ENCODE peak calls at places on chromosome 10, in nine cellular contexts. U is fibroblast of the aortic adventitia, E is PC-3, K is small intestine, B is heart left ventricle, P is foreskin fibroblast, G is HepG2, X is psoas muscle, R is thoracic aorta. J is an unnamed sample.

GRCh38 chr10:44827431-44828006 is 83.6 kb upstream of the TMEM72 start:
- DNase-seq in B (peak; percentile 55), E (no peak), P (no peak), G (peak; percentile 50), R (no peak), U (no peak), X (no peak), K (no peak), J (no peak)

GRCh38 chr10:63593576-63593975 is 72.4 kb downstream of the REEP3 start:
- DNase-seq in K (no peak), X (no peak), B (no peak), P (peak; percentile 69), U (peak; percentile 85), R (no peak), E (no peak), G (no peak), J (no peak)

GRCh38 chr10:63129888-63130287 is 3.2 kb upstream of the NRBF2 start:
- DNase-seq in B (no peak), R (no peak), G (no peak), K (no peak), U (peak; percentile 6), X (no peak), E (no peak), P (no peak), J (no peak)

GRCh38 chr10:49609283-49610014 is 661 bp upstream of the SLC18A3 start:
- DNase-seq in E (no peak), X (peak; percentile 39), R (no peak), U (no peak), K (no peak), B (no peak), P (no peak), G (no peak), J (no peak)

GRCh38 chr10:102449321-102450123 is 1.8 kb downstream of the C10orf95 start:
- DNase-seq in X (peak; percentile 73), E (peak; percentile 73), K (peak; percentile 91), G (peak; percentile 76), P (peak; percentile 75), R (no peak), B (peak; percentile 55), U (peak; percentile 37), J (peak; percentile 89)

GRCh38 chr10:33808475-33808874 is 474.0 kb upstream of the NRP1 start:
- DNase-seq in K (no peak), B (no peak), G (no peak), E (no peak), R (no peak), P (peak; percentile 73), U (no peak), X (peak; percentile 57), J (no peak)

GRCh38 chr10:100413206-100413605 is 49.6 kb upstream of the WNT8B start:
- DNase-seq in U (no peak), R (no peak), G (no peak), B (no peak), E (no peak), K (no peak), P (no peak), X (no peak), J (no peak)

GRCh38 chr10:19629559-19629958 is 186.7 kb upstream of the PLXDC2 start:
- DNase-seq in G (no peak), X (peak; percentile 75), E (no peak), K (no peak), B (peak; percentile 74), R (peak; percentile 31), P (peak; percentile 20), U (peak; percentile 63), J (no peak)

GRCh38 chr10:49512121-49512809 is 26.7 kb downstream of the ERCC6 start:
- DNase-seq in X (no peak), G (peak; percentile 16), E (peak; percentile 72), P (peak; percentile 35), U (peak; percentile 46), K (peak; percentile 23), B (no peak), R (no peak), J (peak; percentile 39)

GRCh38 chr10:61066661-61067353 is 122.8 kb upstream of the RHOBTB1 start:
- DNase-seq in B (no peak), U (peak; percentile 10), P (no peak), X (no peak), E (no peak), G (peak; percentile 97), K (no peak), R (no peak), J (no peak)

GRCh38 chr10:25257646-25258045 is 82.8 kb downstream of the GPR158 start:
- DNase-seq in R (no peak), X (no peak), U (no peak), B (no peak), P (no peak), K (no peak), G (no peak), E (no peak), J (no peak)

GRCh38 chr10:76352300-76352699 is 920.9 kb downstream of the LRMDA start:
- DNase-seq in K (no peak), G (no peak), R (no peak), X (no peak), U (peak; percentile 77), E (peak; percentile 100), P (peak; percentile 94), B (no peak), J (no peak)

GRCh38 chr10:7550038-7550437 is 116.7 kb downstream of the ITIH5 start:
- DNase-seq in U (no peak), G (no peak), E (no peak), P (no peak), B (no peak), X (no peak), K (no peak), R (no peak), J (no peak)

GRCh38 chr10:124565565-124566221 is 104.1 kb downstream of the LHPP start:
- DNase-seq in R (no peak), U (no peak), X (peak; percentile 93), G (peak; percentile 69), E (peak; percentile 16), K (peak; percentile 34), P (peak; percentile 48), B (peak; percentile 60), J (no peak)

GRCh38 chr10:77799352-77799751 is 127.2 kb downstream of the DLG5 start:
- DNase-seq in U (no peak), G (no peak), E (no peak), B (no peak), P (peak; percentile 8), R (no peak), X (peak; percentile 1), K (no peak), J (peak; percentile 63)

GRCh38 chr10:103641326-103641725 is 147.8 kb downstream of the NEURL1 start:
- DNase-seq in G (no peak), K (no peak), B (no peak), X (no peak), E (no peak), R (no peak), P (no peak), U (no peak), J (no peak)

GRCh38 chr10:100370976-100371706 is 24.1 kb downstream of the SCD start:
- DNase-seq in G (peak; percentile 91), R (peak; percentile 26), U (peak; percentile 92), P (peak; percentile 93), X (peak; percentile 83), B (peak; percentile 85), K (peak; percentile 92), E (peak; percentile 82), J (peak; percentile 39)

GRCh38 chr10:123133511-123133910 is 2.3 kb upstream of the HMX3 start:
- DNase-seq in X (no peak), K (no peak), R (no peak), E (no peak), U (no peak), P (no peak), B (no peak), G (no peak), J (no peak)
- H3K4me3 ChIP-seq in X (peak overlapping the region; percentile 34), K (no peak overlapping the region), R (peak overlapping the region; percentile 32), E (peak overlapping the region; percentile 47), U (no peak overlapping the region), P (no peak overlapping the region), B (no peak overlapping the region), G (peak overlapping the region; percentile 66), J (no peak overlapping the region)

GRCh38 chr10:110820321-110820814 is 51.4 kb upstream of the PDCD4 start:
- DNase-seq in P (peak; percentile 68), K (no peak), B (peak; percentile 79), G (no peak), X (peak; percentile 81), E (no peak), U (peak; percentile 59), R (no peak), J (no peak)

GRCh38 chr10:110822708-110823291 is 48.9 kb upstream of the PDCD4 start:
- DNase-seq in E (no peak), B (no peak), K (no peak), R (no peak), X (no peak), U (no peak), G (no peak), P (no peak), J (no peak)

GRCh38 chr10:110824152-110824441 is 47.6 kb upstream of the PDCD4 start:
- DNase-seq in U (no peak), X (no peak), E (no peak), R (no peak), G (no peak), K (no peak), B (no peak), P (no peak), J (no peak)

GRCh38 chr10:110822065-110822707 is 49.5 kb upstream of the PDCD4 start:
- DNase-seq in P (no peak), X (no peak), R (no peak), B (no peak), G (no peak), E (no peak), U (no peak), K (no peak), J (no peak)

GRCh38 chr10:110821508-110821907 is 50.2 kb upstream of the PDCD4 start:
- DNase-seq in R (no peak), B (peak; percentile 72), G (no peak), K (no peak), P (no peak), U (peak; percentile 26), E (no peak), X (peak; percentile 88), J (no peak)
- H3K4me3 ChIP-seq in R (peak overlapping the region; percentile 35), B (peak overlapping the region; percentile 11), G (no peak overlapping the region), K (no peak overlapping the region), P (no peak overlapping the region), U (no peak overlapping the region), E (no peak overlapping the region), X (peak overlapping the region; percentile 4), J (no peak overlapping the region)

DNA sequence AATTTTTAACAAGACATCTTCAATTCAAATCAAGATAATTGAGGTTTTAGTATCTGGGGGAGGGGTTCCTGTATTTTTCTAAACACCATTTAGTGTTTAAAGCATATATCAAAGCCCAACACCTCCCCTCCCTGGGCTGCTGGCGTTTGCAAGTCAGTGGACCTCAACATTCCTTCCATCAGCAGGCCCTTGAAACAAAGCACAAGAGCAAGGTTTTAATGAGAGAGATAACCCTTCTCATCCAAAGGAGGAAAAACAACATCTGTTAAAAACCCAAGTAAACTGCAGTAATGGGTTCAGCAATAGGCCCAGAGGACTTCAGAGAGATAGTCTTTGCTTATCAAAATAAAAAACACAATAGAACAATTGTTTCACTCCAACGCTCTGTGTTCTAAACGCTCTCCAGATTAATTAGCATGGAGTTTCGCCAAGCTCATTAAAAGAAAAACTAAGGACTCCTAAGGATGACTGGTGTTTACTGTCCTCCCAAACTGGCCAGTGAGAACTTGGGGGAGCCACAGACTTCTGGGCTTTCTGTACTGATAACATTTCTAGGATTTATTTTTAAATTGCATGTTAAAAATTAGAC is 2.5 kb downstream of the JCAD start:
- DNase-seq in X (no peak), K (no peak), P (no peak), B (no peak), R (no peak), U (no peak), E (no peak), G (no peak), J (no peak)
- H3K4me3 ChIP-seq in X (peak overlapping the region; percentile 87), K (no peak overlapping the region), P (peak overlapping the region; percentile 68), B (peak overlapping the region; percentile 92), R (peak overlapping the region; percentile 90), U (no peak overlapping the region), E (no peak overlapping the region), G (no peak overlapping the region), J (no peak overlapping the region)

GRCh38 chr10:72682626-72683025 is 9.3 kb upstream of the MCU start:
- DNase-seq in K (no peak), R (no peak), U (no peak), X (no peak), E (no peak), B (no peak), G (no peak), P (no peak), J (no peak)
- H3K4me3 ChIP-seq in K (no peak overlapping the region), R (no peak overlapping the region), U (no peak overlapping the region), X (no peak overlapping the region), E (no peak overlapping the region), B (no peak overlapping the region), G (no peak overlapping the region), P (no peak overlapping the region), J (no peak overlapping the region)

J was measured in CD4-positive, alpha-beta memory T cell.